ENCODE peak calls at places on chromosomes 16 and 17, in eight cellular contexts. One of them, this sample, is unnamed.

GRCh38 chr17:17110520-17110919 is 68.3 kb downstream of the MPRIP start:
- DNase-seq in hepatocyte: no peak
- DNase-seq in GM23338: no peak
- DNase-seq in neural progenitor cell: no peak
- DNase-seq in OCI-LY7: no peak
- DNase-seq in PC-3: no peak
- DNase-seq in SK-N-SH: no peak
- DNase-seq in MM.1S: no peak
- DNase-seq in this sample: no peak

GRCh38 chr17:44444735-44445105 is 55.3 kb upstream of the ITGA2B start:
- DNase-seq in hepatocyte: peak; percentile 9
- DNase-seq in MM.1S: no peak
- DNase-seq in PC-3: peak; percentile 87
- DNase-seq in SK-N-SH: no peak
- DNase-seq in GM23338: no peak
- DNase-seq in neural progenitor cell: no peak
- DNase-seq in OCI-LY7: no peak
- DNase-seq in this sample: peak; percentile 50

GRCh38 chr17:50487213-50488096 is 8.8 kb downstream of the RSAD1 start:
- DNase-seq in PC-3: peak; percentile 90
- DNase-seq in neural progenitor cell: no peak
- DNase-seq in hepatocyte: no peak
- DNase-seq in OCI-LY7: no peak
- DNase-seq in MM.1S: no peak
- DNase-seq in GM23338: no peak
- DNase-seq in SK-N-SH: no peak
- DNase-seq in this sample: peak; percentile 73

GRCh38 chr17:64599187-64599676 is 62.9 kb downstream of the SMURF2 start:
- DNase-seq in GM23338: peak; percentile 28
- DNase-seq in neural progenitor cell: peak; percentile 11
- DNase-seq in SK-N-SH: no peak
- DNase-seq in hepatocyte: no peak
- DNase-seq in MM.1S: no peak
- DNase-seq in OCI-LY7: peak; percentile 46
- DNase-seq in PC-3: no peak
- DNase-seq in this sample: no peak

GRCh38 chr17:29710891-29711418 is 88.2 kb upstream of the CORO6 start:
- DNase-seq in SK-N-SH: peak; percentile 85
- DNase-seq in hepatocyte: peak; percentile 48
- DNase-seq in GM23338: no peak
- DNase-seq in neural progenitor cell: no peak
- DNase-seq in OCI-LY7: no peak
- DNase-seq in PC-3: peak; percentile 47
- DNase-seq in MM.1S: no peak
- DNase-seq in this sample: peak; percentile 96

GRCh38 chr17:75693500-75694481 is 26.7 kb downstream of the SAP30BP start:
- DNase-seq in MM.1S: no peak
- DNase-seq in hepatocyte: peak; percentile 57
- DNase-seq in GM23338: peak; percentile 15
- DNase-seq in neural progenitor cell: peak; percentile 71
- DNase-seq in PC-3: peak; percentile 99
- DNase-seq in OCI-LY7: no peak
- DNase-seq in SK-N-SH: peak; percentile 85
- DNase-seq in this sample: peak; percentile 96

GRCh38 chr16:17404903-17405691 is 65.7 kb downstream of the XYLT1 start:
- DNase-seq in neural progenitor cell: no peak
- DNase-seq in PC-3: no peak
- DNase-seq in GM23338: no peak
- DNase-seq in SK-N-SH: peak; percentile 21
- DNase-seq in MM.1S: no peak
- DNase-seq in hepatocyte: no peak
- DNase-seq in OCI-LY7: no peak
- DNase-seq in this sample: peak; percentile 95

GRCh38 chr17:80981929-80982425 is 9.7 kb upstream of the CHMP6 start:
- DNase-seq in neural progenitor cell: no peak
- DNase-seq in GM23338: no peak
- DNase-seq in SK-N-SH: no peak
- DNase-seq in OCI-LY7: no peak
- DNase-seq in PC-3: no peak
- DNase-seq in MM.1S: no peak
- DNase-seq in hepatocyte: no peak
- DNase-seq in this sample: no peak

GRCh38 chr17:43316522-43317142 is 82.2 kb upstream of the ARL4D start:
- DNase-seq in SK-N-SH: no peak
- DNase-seq in neural progenitor cell: peak; percentile 47
- DNase-seq in GM23338: peak; percentile 36
- DNase-seq in MM.1S: no peak
- DNase-seq in OCI-LY7: peak; percentile 51
- DNase-seq in PC-3: no peak
- DNase-seq in hepatocyte: no peak
- DNase-seq in this sample: peak; percentile 41

GRCh38 chr16:87226926-87227650 is 90.1 kb downstream of the C16orf95 start:
- DNase-seq in neural progenitor cell: no peak
- DNase-seq in GM23338: no peak
- DNase-seq in OCI-LY7: no peak
- DNase-seq in MM.1S: no peak
- DNase-seq in SK-N-SH: no peak
- DNase-seq in PC-3: no peak
- DNase-seq in hepatocyte: no peak
- DNase-seq in this sample: peak; percentile 24

GRCh38 chr16:21116148-21116693 is 34.4 kb downstream of the DNAH3 start:
- DNase-seq in neural progenitor cell: no peak
- DNase-seq in SK-N-SH: no peak
- DNase-seq in GM23338: peak; percentile 51
- DNase-seq in MM.1S: peak; percentile 22
- DNase-seq in PC-3: no peak
- DNase-seq in OCI-LY7: peak; percentile 76
- DNase-seq in hepatocyte: no peak
- DNase-seq in this sample: peak; percentile 2

GRCh38 chr17:73697872-73698271 is 53.6 kb upstream of the SDK2 start:
- DNase-seq in hepatocyte: peak; percentile 46
- DNase-seq in neural progenitor cell: no peak
- DNase-seq in GM23338: peak; percentile 28
- DNase-seq in PC-3: no peak
- DNase-seq in MM.1S: no peak
- DNase-seq in OCI-LY7: no peak
- DNase-seq in SK-N-SH: no peak
- DNase-seq in this sample: no peak

GRCh38 chr16:19963306-19963705 is 78.7 kb upstream of the GPRC5B start:
- DNase-seq in PC-3: no peak
- DNase-seq in hepatocyte: no peak
- DNase-seq in OCI-LY7: no peak
- DNase-seq in SK-N-SH: no peak
- DNase-seq in GM23338: no peak
- DNase-seq in MM.1S: no peak
- DNase-seq in neural progenitor cell: no peak
- DNase-seq in this sample: no peak

GRCh38 chr17:3529817-3530741 is 27.5 kb downstream of the TRPV3 start:
- DNase-seq in PC-3: no peak
- DNase-seq in hepatocyte: peak; percentile 81
- DNase-seq in OCI-LY7: no peak
- DNase-seq in SK-N-SH: no peak
- DNase-seq in MM.1S: no peak
- DNase-seq in neural progenitor cell: peak; percentile 90
- DNase-seq in GM23338: peak; percentile 51
- DNase-seq in this sample: peak; percentile 44

GRCh38 chr17:45776896-45777295 is 7.2 kb upstream of the CRHR1 start:
- DNase-seq in GM23338: no peak
- DNase-seq in neural progenitor cell: no peak
- DNase-seq in MM.1S: no peak
- DNase-seq in OCI-LY7: no peak
- DNase-seq in SK-N-SH: no peak
- DNase-seq in PC-3: no peak
- DNase-seq in hepatocyte: no peak
- DNase-seq in this sample: no peak

GRCh38 chr16:17474037-17474436 is 3.3 kb upstream of the XYLT1 start:
- DNase-seq in SK-N-SH: no peak
- DNase-seq in MM.1S: no peak
- DNase-seq in hepatocyte: peak; percentile 43
- DNase-seq in PC-3: no peak
- DNase-seq in OCI-LY7: no peak
- DNase-seq in GM23338: no peak
- DNase-seq in neural progenitor cell: no peak
- DNase-seq in this sample: peak; percentile 55

GRCh38 chr16:29805232-29806095 is 865 bp upstream of the MAZ start:
- DNase-seq in OCI-LY7: peak; percentile 98
- DNase-seq in hepatocyte: peak; percentile 98
- DNase-seq in PC-3: peak; percentile 93
- DNase-seq in GM23338: peak; percentile 97
- DNase-seq in SK-N-SH: peak; percentile 96
- DNase-seq in MM.1S: peak; percentile 97
- DNase-seq in neural progenitor cell: peak; percentile 98
- DNase-seq in this sample: peak; percentile 99

DNA sequence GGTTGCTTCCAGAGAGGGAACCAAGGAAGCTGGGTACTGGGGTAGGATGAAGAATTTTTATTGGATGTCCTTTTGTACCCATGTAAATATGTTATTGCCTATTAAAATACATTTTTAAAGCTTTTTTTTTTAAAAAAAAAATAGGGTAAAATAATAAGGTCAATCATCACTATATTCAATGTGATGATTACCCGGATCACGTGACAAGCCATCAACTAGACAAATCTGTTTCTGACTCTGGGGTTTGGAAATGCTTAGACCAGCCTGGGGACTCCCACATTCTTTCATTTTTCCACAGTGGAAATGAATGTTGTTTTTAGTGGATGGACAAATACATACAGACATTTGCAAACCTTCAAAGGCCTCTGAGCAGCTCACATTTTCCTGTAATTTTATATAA is 79.9 kb upstream of the KIFC3 start:
- DNase-seq in OCI-LY7: no peak
- DNase-seq in SK-N-SH: no peak
- DNase-seq in neural progenitor cell: no peak
- DNase-seq in PC-3: no peak
- DNase-seq in hepatocyte: no peak
- DNase-seq in MM.1S: no peak
- DNase-seq in GM23338: no peak
- DNase-seq in this sample: no peak
- H3K4me1 ChIP-seq in OCI-LY7: no peaks in the 10 kb centered on the region
- H3K4me1 ChIP-seq in SK-N-SH: peaks cover 12% of the 10 kb centered on the region
- H3K4me1 ChIP-seq in neural progenitor cell: peaks cover 7% of the 10 kb centered on the region
- H3K4me1 ChIP-seq in PC-3: no peaks in the 10 kb centered on the region
- H3K4me1 ChIP-seq in hepatocyte: no peaks in the 10 kb centered on the region
- H3K4me1 ChIP-seq in MM.1S: no peaks in the 10 kb centered on the region
- H3K4me1 ChIP-seq in GM23338: peaks cover 21% of the 10 kb centered on the region
- H3K4me1 ChIP-seq in this sample: peaks cover 7% of the 10 kb centered on the region

GRCh38 chr16:191783-192294 is 11.6 kb downstream of the HBQ1 start:
- DNase-seq in GM23338: no peak
- DNase-seq in OCI-LY7: no peak
- DNase-seq in hepatocyte: no peak
- DNase-seq in MM.1S: no peak
- DNase-seq in PC-3: no peak
- DNase-seq in neural progenitor cell: no peak
- DNase-seq in SK-N-SH: no peak
- DNase-seq in this sample: peak; percentile 34
- H3K36me3 ChIP-seq in GM23338: peaks cover 83% of the 10 kb centered on the region
- H3K36me3 ChIP-seq in OCI-LY7: peaks cover 99% of the 10 kb centered on the region
- H3K36me3 ChIP-seq in hepatocyte: no peaks in the 10 kb centered on the region
- H3K36me3 ChIP-seq in MM.1S: no peaks in the 10 kb centered on the region
- H3K36me3 ChIP-seq in PC-3: peaks cover 20% of the 10 kb centered on the region
- H3K36me3 ChIP-seq in neural progenitor cell: no peaks in the 10 kb centered on the region
- H3K36me3 ChIP-seq in SK-N-SH: peaks cover 36% of the 10 kb centered on the region
- H3K36me3 ChIP-seq in this sample: peaks cover 45% of the 10 kb centered on the region

GRCh38 chr17:77889135-77889505 is 69.4 kb upstream of the TNRC6C start:
- DNase-seq in MM.1S: no peak
- DNase-seq in SK-N-SH: no peak
- DNase-seq in hepatocyte: no peak
- DNase-seq in neural progenitor cell: no peak
- DNase-seq in PC-3: no peak
- DNase-seq in GM23338: no peak
- DNase-seq in OCI-LY7: no peak
- DNase-seq in this sample: no peak

GRCh38 chr17:77889866-77890760 is 68.4 kb upstream of the TNRC6C start:
- DNase-seq in PC-3: no peak
- DNase-seq in MM.1S: no peak
- DNase-seq in hepatocyte: no peak
- DNase-seq in neural progenitor cell: no peak
- DNase-seq in GM23338: no peak
- DNase-seq in SK-N-SH: no peak
- DNase-seq in OCI-LY7: no peak
- DNase-seq in this sample: no peak

GRCh38 chr17:77887464-77888241 is 70.8 kb upstream of the TNRC6C start:
- DNase-seq in OCI-LY7: peak; percentile 33
- DNase-seq in SK-N-SH: no peak
- DNase-seq in GM23338: peak; percentile 66
- DNase-seq in MM.1S: no peak
- DNase-seq in hepatocyte: no peak
- DNase-seq in PC-3: no peak
- DNase-seq in neural progenitor cell: peak; percentile 47
- DNase-seq in this sample: peak; percentile 93

GRCh38 chr17:77887110-77887463 is 71.4 kb upstream of the TNRC6C start:
- DNase-seq in OCI-LY7: no peak
- DNase-seq in GM23338: no peak
- DNase-seq in PC-3: no peak
- DNase-seq in neural progenitor cell: no peak
- DNase-seq in MM.1S: no peak
- DNase-seq in hepatocyte: no peak
- DNase-seq in SK-N-SH: no peak
- DNase-seq in this sample: no peak

DNA sequence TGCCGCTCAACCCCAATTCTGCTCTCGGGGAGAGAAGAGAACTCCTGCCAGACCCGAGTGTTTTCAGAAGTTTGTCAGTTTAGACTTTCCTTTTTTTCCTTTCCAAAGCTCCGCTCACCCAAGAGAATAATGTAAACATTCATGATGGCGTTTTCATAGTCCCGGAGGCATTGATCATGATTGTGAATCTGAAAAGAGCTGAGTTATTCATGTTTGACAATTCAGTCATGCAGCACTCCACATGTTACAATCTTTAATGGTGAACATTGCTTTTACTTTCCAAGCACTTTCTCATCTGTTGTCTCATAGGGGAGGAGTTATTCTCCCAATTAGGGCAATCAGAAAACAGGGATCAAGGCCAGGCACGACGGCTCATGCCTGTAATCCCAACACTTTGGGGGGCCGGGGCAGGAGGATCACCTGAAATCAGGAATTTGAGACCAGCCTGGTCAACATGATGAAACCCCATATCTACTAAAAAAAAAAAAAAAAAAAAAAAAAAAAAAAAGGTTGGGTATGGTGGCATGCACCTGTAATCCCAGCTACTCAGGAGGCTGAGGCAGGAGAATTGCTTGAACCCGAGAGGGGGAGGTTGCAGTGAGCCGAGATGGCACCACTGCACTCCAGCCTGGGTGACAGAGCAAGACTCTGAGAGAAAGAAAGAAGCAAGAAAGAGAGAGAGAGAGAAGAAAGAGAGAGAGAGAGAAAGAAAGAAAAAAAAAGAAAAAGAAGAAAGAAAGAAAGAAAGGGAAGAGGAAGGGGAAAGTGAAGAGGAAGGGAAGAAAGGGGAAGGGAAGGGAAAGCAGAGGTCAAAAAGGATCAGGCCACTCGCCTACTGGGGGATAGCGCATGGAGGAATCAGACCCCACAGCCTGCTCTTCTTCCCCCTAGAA is 70.0 kb upstream of the TNRC6C start:
- DNase-seq in PC-3: no peak
- DNase-seq in SK-N-SH: no peak
- DNase-seq in OCI-LY7: no peak
- DNase-seq in hepatocyte: no peak
- DNase-seq in MM.1S: no peak
- DNase-seq in GM23338: no peak
- DNase-seq in neural progenitor cell: no peak
- DNase-seq in this sample: peak; percentile 45
- TF ChIP-seq EZH2phosphoT487 in PC-3: no peak
- TF ChIP-seq EZH2phosphoT487 in SK-N-SH: no peak
- TF ChIP-seq EZH2phosphoT487 in OCI-LY7: peak; percentile 70
- TF ChIP-seq EZH2phosphoT487 in hepatocyte: no peak
- TF ChIP-seq EZH2phosphoT487 in MM.1S: no peak
- TF ChIP-seq EZH2phosphoT487 in GM23338: no peak
- TF ChIP-seq EZH2phosphoT487 in neural progenitor cell: no peak
- TF ChIP-seq EZH2phosphoT487 in this sample: no peak

GRCh38 chr16:2157480-2158261 is 2.1 kb downstream of the TRAF7 start:
- DNase-seq in SK-N-SH: no peak
- DNase-seq in PC-3: no peak
- DNase-seq in MM.1S: no peak
- DNase-seq in hepatocyte: no peak
- DNase-seq in GM23338: no peak
- DNase-seq in OCI-LY7: no peak
- DNase-seq in neural progenitor cell: no peak
- DNase-seq in this sample: peak; percentile 52
- H3K4me1 ChIP-seq in SK-N-SH: peaks cover 44% of the 10 kb centered on the region
- H3K4me1 ChIP-seq in PC-3: peaks cover 29% of the 10 kb centered on the region
- H3K4me1 ChIP-seq in MM.1S: peaks cover 21% of the 10 kb centered on the region
- H3K4me1 ChIP-seq in hepatocyte: peaks cover 47% of the 10 kb centered on the region
- H3K4me1 ChIP-seq in GM23338: peaks cover 18% of the 10 kb centered on the region
- H3K4me1 ChIP-seq in OCI-LY7: peaks cover 16% of the 10 kb centered on the region
- H3K4me1 ChIP-seq in neural progenitor cell: peaks cover 41% of the 10 kb centered on the region
- H3K4me1 ChIP-seq in this sample: peaks cover 44% of the 10 kb centered on the region

This sample was measured in GM23248.